ENCODE peak calls at places on chromosomes 2 and 18, in five cellular contexts. R, U, Z, I and N are unnamed samples.

GRCh38 chr18:13577091-13577697 is 149.2 kb downstream of the FAM210A start:
- DNase-seq in R (peak), U (no peak), Z (no peak), I (no peak), N (no peak)

GRCh38 chr2:160298960-160299359 is 98.9 kb upstream of the ITGB6 start:
- DNase-seq in R (peak), U (no peak), Z (no peak), I (no peak), N (no peak)

GRCh38 chr18:63457987-63458386 is 18.8 kb upstream of the SERPINB5 start:
- DNase-seq in R (no peak), U (no peak), Z (no peak), I (no peak), N (no peak)

GRCh38 chr2:239629936-239630617 is 229.3 kb upstream of the HDAC4 start:
- DNase-seq in R (no peak), U (no peak), Z (no peak), I (no peak), N (no peak)

GRCh38 chr2:129619471-129619870 is 360.0 kb upstream of the RAB6C start:
- DNase-seq in R (no peak), U (peak), Z (no peak), I (no peak), N (no peak)

GRCh38 chr2:230496891-230497290 is 80.9 kb downstream of the SP100 start:
- DNase-seq in R (no peak), U (no peak), Z (no peak), I (no peak), N (no peak)

GRCh38 chr18:31741096-31741735 is 19.5 kb downstream of the SLC25A52 start:
- DNase-seq in R (peak), U (peak), Z (peak), I (peak), N (peak)

GRCh38 chr2:235740821-235741220 is 247.0 kb downstream of the AGAP1 start:
- DNase-seq in R (no peak), U (peak), Z (peak), I (peak), N (peak)

GRCh38 chr2:100561191-100561590 is 1.6 kb upstream of the PDCL3 start:
- DNase-seq in R (no peak), U (no peak), Z (no peak), I (no peak), N (no peak)

GRCh38 chr2:158712791-158713522 is 82.2 kb upstream of the DAPL1 start:
- DNase-seq in R (no peak), U (no peak), Z (no peak), I (no peak), N (no peak)

GRCh38 chr2:196181484-196181883 is 10.1 kb upstream of the STK17B start:
- DNase-seq in R (no peak), U (no peak), Z (no peak), I (no peak), N (no peak)

GRCh38 chr2:241728627-241729026 is 5.8 kb upstream of the D2HGDH start:
- DNase-seq in R (no peak), U (no peak), Z (no peak), I (no peak), N (peak)

GRCh38 chr2:25202290-25202689 is 33.9 kb upstream of the POMC start:
- DNase-seq in R (no peak), U (no peak), Z (no peak), I (no peak), N (no peak)

GRCh38 chr2:25198209-25198525 is 29.8 kb upstream of the POMC start:
- DNase-seq in R (no peak), U (no peak), Z (no peak), I (no peak), N (no peak)

GRCh38 chr2:25201794-25202193 is 33.4 kb upstream of the POMC start:
- DNase-seq in R (no peak), U (no peak), Z (no peak), I (no peak), N (no peak)

GRCh38 chr2:25204190-25204838 is 35.9 kb upstream of the POMC start:
- DNase-seq in R (no peak), U (peak), Z (no peak), I (no peak), N (no peak)

DNA sequence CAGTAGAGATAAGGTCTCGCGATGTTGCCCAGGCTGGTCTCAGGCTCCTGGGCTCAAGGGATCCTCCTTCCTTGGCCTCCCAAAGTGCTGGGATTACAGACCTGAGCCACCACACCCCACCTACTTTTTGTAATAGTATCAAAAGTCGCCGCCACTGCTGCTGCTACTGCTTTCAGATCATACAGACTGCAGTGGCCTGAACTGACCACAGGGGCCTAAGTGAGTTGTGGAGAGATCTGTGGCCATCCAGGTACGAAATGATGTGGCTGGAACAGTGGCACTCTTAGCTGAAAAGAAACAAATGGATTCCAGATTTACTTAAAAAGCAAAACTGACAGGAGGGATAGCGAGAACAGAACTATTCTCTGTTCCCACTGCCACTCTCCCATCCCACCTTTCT is 32.9 kb upstream of the POMC start:
- DNase-seq in R (no peak), U (peak), Z (peak), I (peak), N (no peak)
- TF ChIP-seq CTCF in R (peak), U (peak), Z (no peak), I (peak), N (peak)

GRCh38 chr2:36562973-36563532 is 34.9 kb downstream of the FEZ2 start:
- DNase-seq in R (peak), U (no peak), Z (no peak), I (no peak), N (no peak)
- TF ChIP-seq USF2 in R (no peak), U (no peak), Z (no peak), I (no peak), N (no peak)

DNA sequence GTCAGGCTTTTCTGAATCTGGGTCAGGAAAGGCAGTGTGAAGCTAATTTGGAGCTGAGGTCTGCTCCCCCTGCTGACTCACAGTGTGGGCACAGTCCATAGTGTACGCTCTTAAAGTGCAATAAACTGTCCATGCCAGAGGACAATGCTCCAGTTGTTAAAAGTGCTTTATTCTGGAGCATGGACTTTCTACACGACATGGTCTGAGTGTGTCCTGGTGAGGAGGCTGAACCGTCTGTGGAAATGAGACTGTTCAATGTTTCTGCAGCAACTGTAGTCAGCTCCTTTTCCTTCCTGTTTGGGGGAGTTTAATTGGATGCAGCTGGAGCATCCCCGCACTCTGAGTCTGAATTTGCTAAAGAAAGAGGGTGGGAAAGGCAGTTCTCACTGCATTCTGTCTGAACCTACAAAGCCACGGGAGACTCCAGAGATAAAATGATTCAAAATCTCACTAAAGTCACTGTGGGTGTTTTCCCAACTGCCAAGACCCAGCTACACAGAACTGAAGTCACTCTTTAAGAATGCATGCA is 110.2 kb upstream of the TRIB2 start:
- DNase-seq in R (peak), U (no peak), Z (no peak), I (no peak), N (peak)
- TF ChIP-seq CTCF in R (peak), U (no peak), Z (no peak), I (peak), N (peak)

GRCh38 chr2:181354626-181355025 is 102.6 kb upstream of the ITGA4 start:
- DNase-seq in R (peak), U (no peak), Z (peak), I (no peak), N (no peak)
- TF ChIP-seq USF2 in R (no peak), U (no peak), Z (no peak), I (no peak), N (no peak)

GRCh38 chr2:64456298-64456697 is 2.3 kb downstream of the LGALSL start:
- DNase-seq in R (no peak), U (no peak), Z (no peak), I (no peak), N (no peak)

GRCh38 chr2:64459575-64459974 is 5.6 kb downstream of the LGALSL start:
- DNase-seq in R (no peak), U (no peak), Z (no peak), I (no peak), N (no peak)

GRCh38 chr2:64455545-64455944 is 1.6 kb downstream of the LGALSL start:
- DNase-seq in R (no peak), U (no peak), Z (peak), I (no peak), N (peak)

GRCh38 chr2:64455031-64455332 is 1.0 kb downstream of the LGALSL start:
- DNase-seq in R (no peak), U (no peak), Z (no peak), I (no peak), N (no peak)

DNA sequence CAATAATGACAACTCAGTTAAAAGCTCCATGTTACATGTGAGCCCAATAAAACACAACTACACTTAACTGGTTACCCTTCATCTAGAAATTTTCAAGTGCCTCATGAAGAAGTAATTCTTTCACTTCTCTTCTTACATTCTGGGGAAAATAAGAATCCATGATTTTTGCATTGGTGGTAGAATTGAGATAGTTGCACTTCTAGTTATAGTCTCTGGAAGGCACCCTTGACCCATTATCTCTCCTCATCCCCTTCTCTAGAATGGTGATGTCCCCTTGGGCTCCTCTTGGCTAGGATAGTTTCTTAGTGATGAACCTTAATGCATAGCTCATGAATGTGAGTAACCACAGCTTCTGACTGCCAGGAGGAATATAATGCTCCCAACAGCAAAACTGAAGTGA is 3.6 kb downstream of the LGALSL start:
- DNase-seq in R (no peak), U (no peak), Z (peak), I (no peak), N (no peak)
- TF ChIP-seq CTCF in R (no peak), U (no peak), Z (peak), I (peak), N (no peak)

GRCh38 chr18:45506951-45507350 is 108.3 kb upstream of the SLC14A2 start:
- DNase-seq in R (no peak), U (no peak), Z (no peak), I (no peak), N (no peak)

GRCh38 chr18:45505497-45506206 is 109.6 kb upstream of the SLC14A2 start:
- DNase-seq in R (no peak), U (no peak), Z (no peak), I (no peak), N (no peak)

GRCh38 chr18:45503988-45504387 is 111.3 kb upstream of the SLC14A2 start:
- DNase-seq in R (no peak), U (no peak), Z (no peak), I (no peak), N (no peak)

DNA sequence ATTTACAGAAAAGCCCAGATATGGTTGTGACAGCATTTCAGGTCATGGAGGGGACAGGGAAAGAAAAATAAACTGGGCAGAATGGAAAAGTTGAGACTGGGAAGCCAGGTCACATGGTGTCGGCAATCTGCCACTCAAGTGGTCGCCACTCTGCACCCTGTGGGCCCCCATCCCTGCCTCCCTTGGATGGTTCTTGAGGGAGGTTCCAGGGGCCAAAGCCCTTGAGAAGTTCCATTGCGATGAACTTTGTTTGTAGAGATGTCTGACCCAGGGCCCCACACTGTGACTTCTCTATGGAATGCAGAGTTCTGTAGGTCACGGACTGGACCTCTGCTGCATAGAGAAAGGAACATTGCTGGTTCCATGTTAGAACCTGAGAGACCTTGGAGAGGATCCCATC is 105.7 kb upstream of the SLC14A2 start:
- DNase-seq in R (no peak), U (no peak), Z (no peak), I (no peak), N (no peak)
- TF ChIP-seq USF2 in R (no peak), U (no peak), Z (no peak), I (no peak), N (no peak)

DNA sequence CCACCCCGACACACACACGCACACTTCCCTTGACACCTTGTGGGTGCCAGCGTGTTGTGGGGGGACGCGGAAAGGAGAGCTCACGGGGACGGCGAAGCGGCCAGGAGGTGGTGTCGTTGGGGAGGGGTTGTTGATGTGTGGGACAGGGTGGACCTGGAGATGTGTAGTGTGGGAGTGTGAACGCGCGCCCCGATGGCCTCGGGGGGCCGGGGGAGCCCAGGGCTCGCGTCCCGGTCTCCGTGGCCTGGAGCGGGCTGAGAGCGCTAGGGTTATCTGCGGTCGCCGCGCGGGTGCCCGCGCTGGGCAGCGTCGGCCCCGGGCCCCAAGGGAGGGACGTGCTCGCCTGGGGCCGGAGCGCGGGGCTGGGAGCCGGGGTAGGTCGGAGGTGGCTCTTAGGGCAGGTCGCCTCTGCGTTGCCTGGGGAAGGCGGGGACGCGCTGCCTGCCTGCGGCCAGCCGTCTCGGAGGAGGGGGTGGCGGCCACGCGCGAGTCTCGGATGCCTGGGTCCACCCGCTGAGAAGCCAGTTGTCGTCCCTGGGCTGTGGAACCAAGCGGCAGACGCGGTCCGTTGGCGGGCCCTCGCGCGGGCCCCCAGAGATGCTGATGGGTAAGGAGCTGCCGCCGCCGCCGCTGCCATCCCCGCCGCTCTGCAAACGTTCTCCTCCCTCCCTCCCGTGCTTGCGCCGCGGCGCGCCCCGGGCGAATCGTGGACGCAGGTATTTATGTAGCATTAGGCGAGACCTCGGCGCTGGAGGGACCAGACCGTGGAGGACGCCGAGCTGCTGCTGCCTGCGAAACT is 1.6 kb downstream of the KLHL29 start:
- DNase-seq in R (no peak), U (peak), Z (peak), I (no peak), N (peak)
- TF ChIP-seq CTCF in R (peak), U (no peak), Z (no peak), I (no peak), N (no peak)